ENCODE peak calls at places on chromosomes 1 and 21, in six cellular contexts. V, E, X, G, U and W are unnamed samples.

GRCh38 chr1:25688390-25689119 is 72.0 kb downstream of the MAN1C1 start:
- DNase-seq in X (no peak), V (peak), E (no peak), G (no peak), U (no peak), W (no peak)

GRCh38 chr1:203215573-203215972 is 13.9 kb downstream of the CHIT1 start:
- DNase-seq in E (no peak), G (no peak), X (no peak), U (peak), V (no peak), W (no peak)

GRCh38 chr1:207393610-207394009 is 60.5 kb upstream of the CR2 start:
- DNase-seq in G (no peak), E (peak), U (no peak), V (peak), X (peak), W (peak)

GRCh38 chr1:97384294-97384952 is 536.4 kb downstream of the DPYD start:
- DNase-seq in V (no peak), U (no peak), X (no peak), E (peak), G (no peak), W (peak)

GRCh38 chr1:216379441-216379840 is 43.8 kb downstream of the USH2A start:
- DNase-seq in G (no peak), V (no peak), E (no peak), U (no peak), X (no peak), W (no peak)

GRCh38 chr1:246063013-246063616 is 444.0 kb downstream of the SMYD3 start:
- DNase-seq in G (no peak), X (no peak), U (no peak), V (no peak), E (no peak), W (no peak)

GRCh38 chr1:237239248-237239647 is 197.3 kb downstream of the RYR2 start:
- DNase-seq in G (no peak), X (no peak), U (no peak), E (no peak), V (no peak), W (no peak)

GRCh38 chr1:52238474-52238873 is 96.6 kb downstream of the ZFYVE9 start:
- DNase-seq in G (no peak), U (no peak), X (no peak), E (peak), V (no peak), W (no peak)

GRCh38 chr1:150650193-150650592 is 20.8 kb upstream of the ENSA start:
- DNase-seq in V (no peak), U (no peak), X (no peak), E (no peak), G (no peak), W (no peak)

GRCh38 chr1:980137-980571 is 1.7 kb downstream of the PERM1 start:
- DNase-seq in E (peak), G (no peak), X (no peak), U (no peak), V (no peak), W (no peak)

GRCh38 chr1:201269241-201269640 is 14.1 kb upstream of the PKP1 start:
- DNase-seq in U (peak), G (no peak), V (no peak), X (no peak), E (peak), W (no peak)

GRCh38 chr1:15028117-15028516 is 125.4 kb upstream of the TMEM51 start:
- DNase-seq in X (peak), V (no peak), U (no peak), G (peak), E (peak), W (no peak)

GRCh38 chr1:161084205-161084988 is 5.0 kb downstream of the NECTIN4 start:
- DNase-seq in V (no peak), G (no peak), U (no peak), E (peak), X (no peak), W (no peak)

GRCh38 chr1:116254776-116255175 is 118.3 kb upstream of the ATP1A1 start:
- DNase-seq in E (peak), U (no peak), V (peak), G (no peak), X (peak), W (no peak)

GRCh38 chr1:159132271-159132881 is 39.0 kb upstream of the CADM3 start:
- DNase-seq in V (peak), U (peak), X (peak), E (peak), G (peak), W (peak)

GRCh38 chr1:173532237-173532636 is 55.1 kb downstream of the PRDX6 start:
- DNase-seq in G (no peak), X (peak), V (no peak), E (no peak), U (no peak), W (no peak)

GRCh38 chr21:37564924-37565529 is 198.5 kb downstream of the DYRK1A start:
- DNase-seq in G (no peak), X (no peak), E (no peak), V (peak), U (no peak), W (no peak)

GRCh38 chr1:1013922-1014617 is 773 bp downstream of the ISG15 start:
- DNase-seq in E (no peak), V (no peak), U (no peak), X (no peak), G (no peak), W (no peak)

GRCh38 chr1:1000357-1001056 is 610 bp upstream of the HES4 start:
- DNase-seq in X (peak), G (peak), E (peak), U (peak), V (peak), W (peak)

GRCh38 chr1:202283379-202283844 is 58.3 kb downstream of the UBE2T start:
- DNase-seq in E (peak), G (peak), V (no peak), X (peak), U (no peak), W (peak)

GRCh38 chr21:16070207-16070651 is 340.4 kb downstream of the USP25 start:
- DNase-seq in E (no peak), X (no peak), G (no peak), U (no peak), V (no peak), W (no peak)